ENCODE peak calls at places on chromosomes 13 and 19, in four cellular contexts. E is psoas muscle, O is uterus, C is Peyer's patch. A is an unnamed sample. For H3K4me1, the result is how much of the 10 kb centered on the place peaks cover.

GRCh38 chr13:24842533-24843278 is 78.7 kb downstream of the RNF17 start:
- DNase-seq in C (no peak), O (no peak), E (no peak), A (no peak)

GRCh38 chr13:63381078-63381859 is 1965.6 kb upstream of the PCDH20 start:
- DNase-seq in C (no peak), O (no peak), E (no peak), A (no peak)

GRCh38 chr13:23739597-23739996 is 149.6 kb downstream of the MIPEP start:
- DNase-seq in C (no peak), E (no peak), O (no peak), A (no peak)

GRCh38 chr13:20193142-20193923 is 595 bp upstream of the GJB2 start:
- DNase-seq in E (no peak), C (no peak), O (no peak), A (no peak)

GRCh38 chr13:29594710-29595379 is 643 bp downstream of the SLC7A1 start:
- DNase-seq in C (peak), O (peak), E (peak), A (peak)

GRCh38 chr13:74424455-74424854 is 290.3 kb upstream of the KLF12 start:
- DNase-seq in C (no peak), E (no peak), O (no peak), A (no peak)

GRCh38 chr13:74978596-74978995 is 503.4 kb downstream of the TBC1D4 start:
- DNase-seq in C (no peak), E (no peak), O (no peak), A (no peak)

GRCh38 chr19:34459614-34460013 is 21.9 kb upstream of the WTIP start:
- DNase-seq in O (no peak), C (no peak), E (no peak), A (no peak)

GRCh38 chr13:31722684-31723083 is 16.6 kb upstream of the RXFP2 start:
- DNase-seq in O (no peak), C (no peak), E (no peak), A (no peak)

GRCh38 chr19:11539495-11540365 is 1.1 kb downstream of the CNN1 start:
- DNase-seq in O (peak), E (no peak), C (no peak), A (no peak)

GRCh38 chr19:19372656-19373416 is 32.6 kb upstream of the GATAD2A start:
- DNase-seq in C (peak), E (no peak), O (no peak), A (peak)

GRCh38 chr19:35066691-35067563 is 25.4 kb downstream of the HPN start:
- DNase-seq in C (peak), O (peak), E (peak), A (peak)

GRCh38 chr19:32196690-32197420 is 148.6 kb upstream of the ZNF507 start:
- DNase-seq in E (no peak), O (no peak), C (peak), A (no peak)

GRCh38 chr13:46593403-46593802 is 40.4 kb downstream of the LRCH1 start:
- DNase-seq in E (no peak), O (no peak), C (no peak), A (no peak)

GRCh38 chr13:51223284-51224270 is 1.4 kb downstream of the FAM124A start:
- DNase-seq in C (no peak), O (no peak), E (no peak), A (no peak)

GRCh38 chr19:11657307-11657706 is 60.0 kb downstream of the ZNF627 start:
- DNase-seq in O (no peak), E (no peak), C (no peak), A (no peak)

GRCh38 chr13:70755411-70755810 is 647.2 kb upstream of the KLHL1 start:
- DNase-seq in O (no peak), C (no peak), E (no peak), A (no peak)

GRCh38 chr13:20303636-20304035 is 71.5 kb upstream of the GJB6 start:
- DNase-seq in E (no peak), C (peak), O (no peak), A (no peak)

GRCh38 chr19:7489609-7490044 is 792 bp upstream of the PEX11G start:
- DNase-seq in E (no peak), O (no peak), C (peak), A (no peak)

GRCh38 chr19:54192972-54193371 is 1.9 kb downstream of the TSEN34 start:
- DNase-seq in C (no peak), O (no peak), E (no peak), A (no peak)

GRCh38 chr13:101757446-101758039 is 305.1 kb downstream of the ITGBL1 start:
- DNase-seq in C (no peak), O (no peak), E (no peak), A (no peak)

GRCh38 chr13:91072511-91072910 is 275.0 kb upstream of the MIR17HG start:
- DNase-seq in C (no peak), E (no peak), O (no peak), A (no peak)

GRCh38 chr19:40279761-40280607 is 5.2 kb downstream of the AKT2 start:
- DNase-seq in E (no peak), O (no peak), C (no peak), A (no peak)

GRCh38 chr19:40278361-40279045 is 6.6 kb downstream of the AKT2 start:
- DNase-seq in E (no peak), O (no peak), C (no peak), A (no peak)

GRCh38 chr19:40280608-40281221 is 4.4 kb downstream of the AKT2 start:
- DNase-seq in O (no peak), C (peak), E (no peak), A (no peak)

GRCh38 chr19:40277356-40277755 is 7.8 kb downstream of the AKT2 start:
- DNase-seq in O (no peak), E (no peak), C (no peak), A (no peak)

DNA sequence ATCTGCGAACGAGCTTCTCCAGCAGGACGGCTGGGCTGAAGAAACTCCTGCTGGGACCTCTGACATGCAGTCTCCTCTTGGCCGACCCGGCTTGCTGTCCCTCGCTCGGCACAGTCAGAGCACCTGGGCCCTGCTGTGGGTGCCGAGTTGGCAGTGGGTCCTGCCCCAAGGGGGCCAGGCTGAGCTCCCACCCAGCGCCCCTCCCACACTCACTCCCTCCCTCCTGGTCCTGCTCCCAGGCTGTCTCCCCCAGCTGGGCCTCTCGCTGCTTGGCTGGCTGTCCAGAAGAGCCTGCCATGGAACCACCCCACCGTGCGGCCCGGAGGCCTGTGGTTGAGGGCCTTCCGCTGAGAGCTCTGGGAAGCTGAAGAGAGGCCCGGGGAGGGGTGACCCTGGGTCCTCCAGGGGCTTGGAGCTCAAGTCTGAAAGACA is 6.0 kb downstream of the AKT2 start:
- DNase-seq in O (peak), C (no peak), E (peak), A (no peak)
- H3K4me1 ChIP-seq in O (half or more), C (under half), E (half or more), A (under half)

GRCh38 chr19:15072930-15073647 is 8.9 kb upstream of the OR1I1 start:
- DNase-seq in E (no peak), C (no peak), O (no peak), A (no peak)
- TF ChIP-seq CTCF in E (no peak), C (no peak), O (no peak), A (no peak)

DNA sequence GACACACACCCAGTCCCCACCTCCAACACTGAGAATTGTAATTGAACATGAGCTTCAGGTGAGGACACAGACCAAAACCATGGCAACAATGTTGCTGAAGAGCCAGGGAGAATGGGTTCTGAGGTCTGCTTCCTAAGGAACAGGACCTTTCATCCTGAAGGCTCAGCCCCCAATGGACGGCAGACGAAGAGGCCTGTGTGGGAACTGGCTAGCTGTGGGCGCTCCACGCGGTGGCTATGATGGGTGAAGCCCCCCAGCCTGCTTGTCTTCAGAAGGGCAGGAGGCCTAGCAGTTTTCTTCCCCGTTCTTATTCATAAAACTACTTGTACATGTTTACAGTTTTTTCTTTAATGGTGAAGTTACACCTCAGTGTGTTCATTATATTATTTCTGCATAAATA is 136.1 kb upstream of the SPACA7 start:
- DNase-seq in E (no peak), C (no peak), O (no peak), A (no peak)
- H3K4me1 ChIP-seq in E (under half), C (under half), O (under half), A (under half)

GRCh38 chr13:80923907-80924306 is 583.0 kb upstream of the SPRY2 start:
- DNase-seq in C (no peak), O (no peak), E (no peak), A (no peak)
- TF ChIP-seq CTCF in C (no peak), O (no peak), E (no peak), A (no peak)

DNA sequence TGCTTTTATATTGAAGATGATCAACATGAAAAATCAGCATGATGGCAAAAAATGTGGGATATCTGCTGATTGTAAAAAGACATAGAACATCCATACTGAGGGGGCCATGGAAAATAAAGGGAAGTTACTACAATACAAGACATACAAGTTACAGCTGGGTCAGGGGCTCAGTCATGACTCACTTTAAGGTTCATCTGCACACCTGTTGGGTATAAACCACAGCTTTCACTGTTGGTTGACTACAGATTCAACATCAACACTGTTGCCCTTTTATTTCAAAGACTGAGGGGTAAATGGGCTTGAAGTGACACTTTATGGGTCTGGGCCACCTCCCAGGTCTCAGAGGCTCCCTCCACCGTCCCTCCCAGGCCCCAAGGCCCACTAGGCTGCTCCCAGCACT is 98.1 kb upstream of the IRS2 start:
- DNase-seq in C (no peak), O (no peak), E (no peak), A (no peak)
- H3K4me1 ChIP-seq in C (under half), O (under half), E (under half), A (under half)

GRCh38 chr19:49987159-49987698 is 26.3 kb upstream of the SIGLEC11 start:
- DNase-seq in O (peak), E (peak), C (peak), A (peak)
- TF ChIP-seq CTCF in O (no peak), E (no peak), C (no peak), A (peak)